ENCODE peak calls at places on chromosomes 6 and 20, in seven cellular contexts. R, H, Q, D, Y, U and E are unnamed samples.

GRCh38 chr20:41696428-41696827 is 78.3 kb upstream of the CHD6 start:
- DNase-seq in R (no peak), H (no peak), Q (peak; percentile 34), D (no peak), Y (no peak), U (no peak), E (no peak)

GRCh38 chr6:144637535-144637934 is 352.4 kb downstream of the UTRN start:
- DNase-seq in R (no peak), H (no peak), Q (no peak), D (no peak), Y (no peak), U (no peak), E (no peak)

GRCh38 chr6:44699082-44699481 is 311.6 kb downstream of the CDC5L start:
- DNase-seq in R (no peak), H (no peak), Q (no peak), D (no peak), Y (no peak), U (no peak), E (no peak)

GRCh38 chr6:25311251-25311910 is 32.2 kb downstream of the CARMIL1 start:
- DNase-seq in R (no peak), H (no peak), Q (no peak), D (no peak), Y (no peak), U (no peak), E (no peak)

GRCh38 chr6:33628401-33628964 is 7.4 kb downstream of the ITPR3 start:
- DNase-seq in R (no peak), H (no peak), Q (no peak), D (no peak), Y (peak; percentile 85), U (peak; percentile 59), E (no peak)

GRCh38 chr6:2877057-2877882 is 25.8 kb downstream of the SERPINB9 start:
- DNase-seq in R (no peak), H (no peak), Q (no peak), D (no peak), Y (no peak), U (no peak), E (no peak)

GRCh38 chr6:169793408-169793807 is 42.0 kb downstream of the ERMARD start:
- DNase-seq in R (no peak), H (peak; percentile 67), Q (no peak), D (no peak), Y (no peak), U (no peak), E (no peak)

GRCh38 chr6:13873288-13874190 is 51.2 kb upstream of the RNF182 start:
- DNase-seq in R (no peak), H (peak; percentile 92), Q (no peak), D (peak; percentile 80), Y (peak; percentile 80), U (peak; percentile 38), E (no peak)

GRCh38 chr20:62366370-62367135 is 559 bp downstream of the LAMA5 start:
- DNase-seq in R (no peak), H (peak; percentile 88), Q (no peak), D (no peak), Y (no peak), U (no peak), E (no peak)